ENCODE peak calls at places on chromosomes 4 and X, in six cellular contexts. P is NCI-H748 treated with DMSO at 0.1 percent for 48 hours; T is putamen; I is stimulated activated CD4-positive, alpha-beta T cell treated with anti-CD3 and anti-CD28 coated beads, Interleukin-4, amount 100 ng/mL, for 4 hours; Z is germinal center; C is HCEC 1CT. Q is an unnamed sample.

GRCh38 chr4:127000090-127000489 is 632.7 kb upstream of the INTU start:
- DNase-seq in P (no peak), T (no peak), I (no peak), Z (no peak), C (peak), Q (no peak)

GRCh38 chr4:158676076-158676475 is 4.0 kb downstream of the ETFDH start:
- DNase-seq in P (no peak), T (no peak), I (no peak), Z (no peak), C (no peak), Q (no peak)

GRCh38 chr4:70269674-70270073 is 27.3 kb downstream of the CSN3 start:
- DNase-seq in P (no peak), T (no peak), I (no peak), Z (no peak), C (no peak), Q (no peak)

GRCh38 chr4:161767116-161767515 is 396.7 kb downstream of the FSTL5 start:
- DNase-seq in P (no peak), T (no peak), I (no peak), Z (no peak), C (peak), Q (no peak)

GRCh38 chr4:52911684-52912294 is 49.7 kb downstream of the RASL11B start:
- DNase-seq in P (peak), T (peak), I (peak), Z (peak), C (peak), Q (peak)

GRCh38 chr4:93416337-93417102 is 412.0 kb upstream of the ATOH1 start:
- DNase-seq in P (no peak), T (no peak), I (no peak), Z (no peak), C (peak), Q (no peak)

GRCh38 chrX:64097891-64098290 is 107.6 kb downstream of the AMER1 start:
- DNase-seq in P (no peak), T (no peak), I (no peak), Z (no peak), C (no peak), Q (no peak)

GRCh38 chr4:40241026-40241425 is 44.2 kb downstream of the RHOH start:
- DNase-seq in P (no peak), T (no peak), I (no peak), Z (no peak), C (no peak), Q (no peak)

GRCh38 chr4:27048350-27049100 is 187.9 kb downstream of the STIM2 start:
- DNase-seq in P (peak), T (peak), I (no peak), Z (peak), C (no peak), Q (peak)

GRCh38 chr4:153296424-153296823 is 48.1 kb upstream of the MND1 start:
- DNase-seq in P (no peak), T (no peak), I (no peak), Z (no peak), C (peak), Q (no peak)

GRCh38 chr4:7103031-7103598 is 35.3 kb upstream of the GRPEL1 start:
- DNase-seq in P (peak), T (peak), I (peak), Z (peak), C (peak), Q (peak)

GRCh38 chr4:145904413-145905177 is 34.0 kb downstream of the ZNF827 start:
- DNase-seq in P (no peak), T (no peak), I (no peak), Z (no peak), C (peak), Q (no peak)

GRCh38 chr4:76305971-76306881 is at the start of gene STBD1:
- DNase-seq in P (peak), T (peak), I (peak), Z (no peak), C (peak), Q (peak)

GRCh38 chr4:51836531-51836930 is 6.4 kb upstream of the DCUN1D4 start:
- DNase-seq in P (no peak), T (no peak), I (no peak), Z (no peak), C (peak), Q (no peak)

GRCh38 chr4:36039031-36039430 is 205.3 kb downstream of the ARAP2 start:
- DNase-seq in P (peak), T (no peak), I (no peak), Z (no peak), C (no peak), Q (no peak)

GRCh38 chr4:163505374-163505773 is 10.9 kb downstream of the TMA16 start:
- DNase-seq in P (no peak), T (no peak), I (no peak), Z (no peak), C (no peak), Q (no peak)

GRCh38 chrX:86455495-86455894 is 307.2 kb downstream of the DACH2 start:
- DNase-seq in P (no peak), T (no peak), I (no peak), Z (no peak), C (no peak), Q (no peak)